ENCODE peak calls at places on chromosomes 13 and 19, in nine cellular contexts. R is psoas muscle; F is A549; V is thoracic aorta; N is PC-9; Q is CD8-positive, alpha-beta memory T cell; P is cardiac muscle cell; K is neural progenitor cell; M is naive thymus-derived CD4-positive, alpha-beta T cell. C is an unnamed sample.

GRCh38 chr19:44726465-44726864 is 22.0 kb upstream of the BCL3 start:
- DNase-seq in K (no peak), M (no peak), V (no peak), R (no peak), F (no peak), Q (no peak), P (no peak), N (peak), C (no peak)

GRCh38 chr13:42985312-42986175 is 6.5 kb downstream of the EPSTI1 start:
- DNase-seq in K (no peak), P (peak), F (no peak), Q (no peak), V (no peak), M (no peak), N (no peak), R (no peak), C (no peak)

GRCh38 chr13:42786696-42787095 is 5.3 kb downstream of the FAM216B start:
- DNase-seq in V (no peak), R (no peak), N (no peak), Q (no peak), M (no peak), P (no peak), F (no peak), K (no peak), C (no peak)

GRCh38 chr19:39765091-39766076 is 13.3 kb upstream of the LEUTX start:
- DNase-seq in P (peak), Q (peak), R (peak), K (peak), M (no peak), N (no peak), F (peak), V (no peak), C (no peak)

GRCh38 chr19:43480574-43480973 is 15.2 kb upstream of the LYPD3 start:
- DNase-seq in P (no peak), Q (no peak), F (no peak), M (no peak), R (no peak), K (no peak), V (no peak), N (no peak), C (no peak)

GRCh38 chr13:111922086-111922485 is 144.9 kb upstream of the SOX1 start:
- DNase-seq in F (no peak), P (no peak), N (no peak), K (no peak), V (no peak), Q (no peak), R (no peak), M (no peak), C (no peak)

GRCh38 chr19:32642771-32643170 is 32.2 kb downstream of the ANKRD27 start:
- DNase-seq in R (no peak), Q (peak), M (peak), K (no peak), P (no peak), N (no peak), V (no peak), F (no peak), C (peak)

GRCh38 chr19:54114340-54114826 is 1.1 kb downstream of the TFPT start:
- DNase-seq in K (peak), Q (peak), V (no peak), R (no peak), M (peak), N (no peak), P (peak), F (no peak), C (peak)

GRCh38 chr19:38717051-38717450 is 27.2 kb downstream of the CAPN12 start:
- DNase-seq in M (no peak), Q (no peak), F (no peak), P (no peak), K (no peak), V (no peak), N (no peak), R (no peak), C (no peak)

GRCh38 chr13:40590112-40590862 is 76.2 kb downstream of the FOXO1 start:
- DNase-seq in K (no peak), N (no peak), F (no peak), M (no peak), Q (no peak), V (no peak), P (no peak), R (no peak), C (no peak)
- H3K4me3 ChIP-seq in K (no peak), N (no peak), F (no peak), M (no peak), Q (no peak), V (peak), P (no peak), R (peak), C (no peak)

DNA sequence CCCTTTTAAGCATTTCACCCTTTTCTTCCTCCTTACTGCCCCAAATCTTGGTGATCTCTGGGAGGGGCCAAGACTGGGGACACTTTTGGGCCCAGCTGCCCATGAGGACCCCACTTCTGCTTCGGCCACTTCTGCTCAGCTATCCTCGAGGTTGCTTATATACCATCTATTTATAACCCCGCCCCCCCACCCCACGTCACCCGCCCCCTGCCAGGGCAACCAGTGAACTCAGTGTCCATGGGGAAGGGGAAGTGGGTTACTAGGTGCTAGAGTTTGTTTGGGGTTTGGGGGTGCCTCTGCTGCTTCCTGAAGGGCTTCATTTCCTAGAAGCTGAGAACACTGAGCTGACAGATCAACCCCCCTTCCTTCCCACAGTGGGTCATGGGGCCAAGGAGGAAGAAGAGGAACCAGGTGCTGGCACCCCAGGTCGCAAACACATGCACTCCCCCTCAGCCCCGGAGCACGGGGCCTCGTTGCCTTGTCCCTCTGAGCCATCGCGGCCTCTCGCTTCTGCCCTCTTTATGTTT is 6.1 kb upstream of the ADGRE5 start:
- DNase-seq in M (peak), N (no peak), R (peak), Q (peak), K (no peak), F (no peak), P (no peak), V (no peak), C (no peak)
- H3K4me3 ChIP-seq in M (peak), N (no peak), R (peak), Q (peak), K (no peak), F (no peak), P (no peak), V (peak), C (no peak)

GRCh38 chr19:1672038-1672768 is 19.8 kb upstream of the TCF3 start:
- DNase-seq in F (peak), V (no peak), N (no peak), Q (peak), P (peak), R (no peak), M (no peak), K (peak), C (peak)
- H3K4me3 ChIP-seq in F (peak), V (peak), N (peak), Q (no peak), P (peak), R (peak), M (no peak), K (peak), C (peak)

GRCh38 chr19:6086081-6086858 is 24.0 kb downstream of the RFX2 start:
- DNase-seq in F (no peak), M (no peak), P (peak), R (no peak), K (no peak), Q (no peak), V (no peak), N (peak), C (no peak)
- H3K4me3 ChIP-seq in F (no peak), M (peak), P (no peak), R (no peak), K (peak), Q (peak), V (no peak), N (no peak), C (no peak)

GRCh38 chr13:48415516-48415915 is 2.6 kb upstream of the LPAR6 start:
- DNase-seq in M (no peak), K (no peak), P (no peak), V (no peak), F (no peak), N (no peak), Q (no peak), R (no peak), C (no peak)

GRCh38 chr13:48411281-48412099 is 1.4 kb downstream of the LPAR6 start:
- DNase-seq in N (no peak), Q (peak), M (peak), K (peak), F (no peak), R (no peak), V (no peak), P (peak), C (peak)

GRCh38 chr13:48412100-48412556 is 785 bp downstream of the LPAR6 start:
- DNase-seq in P (peak), R (no peak), F (no peak), Q (no peak), V (no peak), M (no peak), K (no peak), N (no peak), C (no peak)

GRCh38 chr13:48414501-48414900 is 1.6 kb upstream of the LPAR6 start:
- DNase-seq in M (no peak), F (no peak), Q (no peak), R (no peak), P (no peak), K (no peak), N (no peak), V (no peak), C (no peak)

GRCh38 chr13:48412881-48413351 is at the start of gene LPAR6:
- DNase-seq in Q (peak), M (peak), V (no peak), R (no peak), P (peak), K (peak), F (no peak), N (no peak), C (peak)
- H3K4me3 ChIP-seq in Q (peak), M (peak), V (peak), R (peak), P (peak), K (peak), F (peak), N (no peak), C (peak)

GRCh38 chr19:10086904-10087256 is 763 bp downstream of the SHFL start:
- DNase-seq in K (peak), N (no peak), M (no peak), Q (peak), P (peak), V (no peak), R (no peak), F (no peak), C (no peak)
- H3K4me3 ChIP-seq in K (peak), N (peak), M (peak), Q (peak), P (peak), V (peak), R (peak), F (peak), C (peak)

DNA sequence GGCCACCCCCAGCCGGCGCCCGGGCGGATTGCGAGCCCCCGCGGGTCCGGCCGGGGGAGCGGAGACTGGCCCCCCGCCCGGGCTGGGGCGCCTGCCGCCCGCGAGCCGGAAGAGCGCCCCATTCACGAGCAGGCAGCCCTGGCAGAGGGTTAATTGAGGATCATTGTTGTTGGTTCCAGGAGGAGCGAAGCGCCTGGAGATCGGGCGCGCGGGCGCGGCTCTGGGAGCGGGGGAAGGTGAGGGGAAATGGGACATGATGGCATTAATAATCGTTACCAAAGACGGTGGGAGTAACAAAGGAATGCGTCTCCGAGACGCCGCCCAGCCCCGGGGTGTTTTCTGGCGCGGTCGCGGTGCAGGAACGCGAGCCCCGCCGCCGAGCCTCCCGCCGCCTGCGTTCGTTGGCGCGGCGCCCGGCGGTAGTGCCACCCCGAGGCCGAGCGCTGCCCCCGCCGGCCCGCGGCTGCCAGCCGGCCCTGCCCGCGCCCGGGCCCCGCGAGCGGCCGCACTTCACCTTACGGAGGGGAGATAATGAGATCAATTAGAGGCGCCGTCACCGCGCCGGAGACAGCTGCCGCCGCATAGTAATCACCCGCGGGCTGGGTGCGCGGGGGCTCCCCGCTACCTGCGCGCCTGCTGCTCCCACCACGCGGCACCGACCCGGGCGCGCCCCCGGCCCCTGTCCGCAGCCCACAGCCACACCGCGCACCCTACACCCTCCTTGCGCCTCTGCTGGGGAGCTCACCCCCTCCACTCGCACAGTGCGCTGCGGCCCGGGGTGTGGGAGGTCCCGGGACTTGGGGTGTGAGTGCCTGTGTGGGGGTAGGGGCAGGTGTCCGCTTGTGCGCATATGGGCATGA is 2.8 kb downstream of the ZNF536 start:
- DNase-seq in K (peak), N (no peak), M (no peak), R (no peak), F (no peak), Q (no peak), V (no peak), P (no peak), C (no peak)
- H3K4me3 ChIP-seq in K (peak), N (no peak), M (no peak), R (peak), F (no peak), Q (no peak), V (no peak), P (peak), C (no peak)

GRCh38 chr19:14505488-14506239 is 9.7 kb upstream of the GIPC1 start:
- DNase-seq in M (peak), V (no peak), Q (peak), R (peak), F (peak), P (peak), N (peak), K (peak), C (peak)
- H3K4me3 ChIP-seq in M (no peak), V (no peak), Q (peak), R (no peak), F (no peak), P (no peak), N (peak), K (no peak), C (no peak)

DNA sequence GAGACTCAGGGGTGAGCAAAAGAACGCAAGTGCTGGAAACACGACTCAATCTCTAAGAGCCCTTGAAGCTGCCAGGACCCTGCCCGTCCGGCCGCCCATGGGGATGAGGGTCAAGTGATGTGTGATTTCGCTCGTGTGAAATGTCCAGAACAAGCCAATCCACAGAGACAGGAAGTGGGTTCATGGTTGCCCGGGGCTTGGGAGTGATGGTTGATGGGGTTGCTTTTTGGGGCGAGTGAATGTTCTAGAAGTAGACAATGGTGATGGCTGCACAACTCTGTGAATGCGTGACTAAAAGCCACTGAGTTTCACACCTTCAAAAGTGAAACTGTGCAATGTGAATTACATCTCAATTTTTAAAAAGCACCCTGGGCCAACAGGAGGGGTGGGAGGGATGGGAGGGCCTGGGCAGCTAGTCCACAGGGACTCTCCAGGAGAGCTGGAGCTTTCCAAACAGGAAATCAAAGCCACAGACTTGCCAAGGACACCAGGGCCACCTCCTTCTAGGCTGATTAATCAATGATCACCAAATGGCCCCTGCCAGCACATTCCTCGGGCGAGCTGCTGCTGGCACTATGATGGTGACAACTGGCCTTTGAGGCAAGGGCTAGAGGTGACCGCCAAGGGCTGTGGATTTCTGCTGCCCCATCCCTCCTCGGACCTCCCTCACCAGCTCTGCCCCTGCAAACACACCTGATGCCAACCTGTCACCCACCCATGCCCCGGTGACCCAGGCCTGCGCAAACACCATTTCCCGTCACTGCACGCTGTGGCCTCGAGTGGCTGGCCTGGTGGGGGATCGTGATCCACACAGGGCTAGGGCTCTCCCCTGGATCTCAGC is 14.0 kb downstream of the DPP9 start:
- DNase-seq in K (no peak), V (no peak), M (no peak), N (no peak), R (peak), P (no peak), Q (no peak), F (no peak), C (no peak)
- H3K4me3 ChIP-seq in K (no peak), V (peak), M (no peak), N (no peak), R (no peak), P (no peak), Q (no peak), F (no peak), C (no peak)

GRCh38 chr13:102948006-102948405 is 102.2 kb downstream of the ERCC5 start:
- DNase-seq in K (peak), F (no peak), N (no peak), V (no peak), Q (no peak), M (no peak), R (no peak), P (peak), C (no peak)

GRCh38 chr13:102951808-102952207 is 106.0 kb downstream of the ERCC5 start:
- DNase-seq in M (no peak), F (no peak), N (no peak), V (no peak), R (no peak), P (no peak), K (no peak), Q (no peak), C (no peak)
- H3K4me3 ChIP-seq in M (no peak), F (no peak), N (no peak), V (no peak), R (no peak), P (no peak), K (no peak), Q (no peak), C (no peak)

C was measured in Jurkat, Clone E6-1.